ENCODE peak calls at places on chromosomes 7 and 10, in nine cellular contexts. One of them, this sample, is unnamed.
A peak's percentile ranks its signal among the peaks of the same experiment; 100 is the strongest.

GRCh38 chr10:49281461-49281860 is 17.5 kb upstream of the C10orf71 start:
- DNase-seq in MG63: no peak
- DNase-seq in kidney tubule cell: no peak
- DNase-seq in cerebellum: no peak
- DNase-seq in lower leg skin: peak; percentile 74
- DNase-seq in AG08395: no peak
- DNase-seq in stimulated activated naive CD4-positive, alpha-beta T cell treated with Interleukin-2 at 50 U/mL for 16 hours: no peak
- DNase-seq in dermis blood vessel endothelial cell: no peak
- DNase-seq in fibroblast of the aortic adventitia: no peak
- DNase-seq in this sample: no peak

GRCh38 chr10:31623466-31623865 is 304.4 kb downstream of the ZEB1 start:
- DNase-seq in MG63: peak; percentile 64
- DNase-seq in kidney tubule cell: no peak
- DNase-seq in cerebellum: no peak
- DNase-seq in lower leg skin: no peak
- DNase-seq in AG08395: peak; percentile 70
- DNase-seq in stimulated activated naive CD4-positive, alpha-beta T cell treated with Interleukin-2 at 50 U/mL for 16 hours: no peak
- DNase-seq in dermis blood vessel endothelial cell: no peak
- DNase-seq in fibroblast of the aortic adventitia: peak; percentile 94
- DNase-seq in this sample: no peak

GRCh38 chr7:52271663-52272062 is 763.8 kb upstream of the POM121L12 start:
- DNase-seq in MG63: no peak
- DNase-seq in kidney tubule cell: no peak
- DNase-seq in cerebellum: no peak
- DNase-seq in lower leg skin: no peak
- DNase-seq in AG08395: no peak
- DNase-seq in stimulated activated naive CD4-positive, alpha-beta T cell treated with Interleukin-2 at 50 U/mL for 16 hours: no peak
- DNase-seq in dermis blood vessel endothelial cell: no peak
- DNase-seq in fibroblast of the aortic adventitia: no peak
- DNase-seq in this sample: no peak

GRCh38 chr7:15854841-15855576 is 168.5 kb upstream of the MEOX2 start:
- DNase-seq in MG63: no peak
- DNase-seq in kidney tubule cell: no peak
- DNase-seq in cerebellum: no peak
- DNase-seq in lower leg skin: no peak
- DNase-seq in AG08395: no peak
- DNase-seq in stimulated activated naive CD4-positive, alpha-beta T cell treated with Interleukin-2 at 50 U/mL for 16 hours: no peak
- DNase-seq in dermis blood vessel endothelial cell: peak; percentile 63
- DNase-seq in fibroblast of the aortic adventitia: peak; percentile 38
- DNase-seq in this sample: no peak

GRCh38 chr10:119316729-119317097 is 109.3 kb downstream of the GRK5 start:
- DNase-seq in MG63: peak; percentile 82
- DNase-seq in kidney tubule cell: peak; percentile 78
- DNase-seq in cerebellum: no peak
- DNase-seq in lower leg skin: no peak
- DNase-seq in AG08395: peak; percentile 76
- DNase-seq in stimulated activated naive CD4-positive, alpha-beta T cell treated with Interleukin-2 at 50 U/mL for 16 hours: no peak
- DNase-seq in dermis blood vessel endothelial cell: peak; percentile 66
- DNase-seq in fibroblast of the aortic adventitia: peak; percentile 76
- DNase-seq in this sample: no peak

GRCh38 chr10:49508249-49508648 is 30.7 kb downstream of the ERCC6 start:
- DNase-seq in MG63: no peak
- DNase-seq in kidney tubule cell: no peak
- DNase-seq in cerebellum: no peak
- DNase-seq in lower leg skin: no peak
- DNase-seq in AG08395: no peak
- DNase-seq in stimulated activated naive CD4-positive, alpha-beta T cell treated with Interleukin-2 at 50 U/mL for 16 hours: no peak
- DNase-seq in dermis blood vessel endothelial cell: no peak
- DNase-seq in fibroblast of the aortic adventitia: no peak
- DNase-seq in this sample: peak; percentile 8

GRCh38 chr7:125563964-125564529 is 634.4 kb upstream of the POT1 start:
- DNase-seq in MG63: no peak
- DNase-seq in kidney tubule cell: no peak
- DNase-seq in cerebellum: no peak
- DNase-seq in lower leg skin: no peak
- DNase-seq in AG08395: no peak
- DNase-seq in stimulated activated naive CD4-positive, alpha-beta T cell treated with Interleukin-2 at 50 U/mL for 16 hours: no peak
- DNase-seq in dermis blood vessel endothelial cell: no peak
- DNase-seq in fibroblast of the aortic adventitia: no peak
- DNase-seq in this sample: no peak

GRCh38 chr7:148726385-148726784 is 27.7 kb downstream of the CUL1 start:
- DNase-seq in MG63: no peak
- DNase-seq in kidney tubule cell: no peak
- DNase-seq in cerebellum: no peak
- DNase-seq in lower leg skin: no peak
- DNase-seq in AG08395: no peak
- DNase-seq in stimulated activated naive CD4-positive, alpha-beta T cell treated with Interleukin-2 at 50 U/mL for 16 hours: no peak
- DNase-seq in dermis blood vessel endothelial cell: no peak
- DNase-seq in fibroblast of the aortic adventitia: no peak
- DNase-seq in this sample: peak; percentile 45

GRCh38 chr7:134022512-134022911 is 104.6 kb upstream of the LRGUK start:
- DNase-seq in MG63: no peak
- DNase-seq in kidney tubule cell: no peak
- DNase-seq in cerebellum: peak; percentile 30
- DNase-seq in lower leg skin: no peak
- DNase-seq in AG08395: no peak
- DNase-seq in stimulated activated naive CD4-positive, alpha-beta T cell treated with Interleukin-2 at 50 U/mL for 16 hours: no peak
- DNase-seq in dermis blood vessel endothelial cell: no peak
- DNase-seq in fibroblast of the aortic adventitia: peak; percentile 21
- DNase-seq in this sample: no peak

GRCh38 chr10:6678211-6678803 is 98.2 kb upstream of the PRKCQ start:
- DNase-seq in MG63: peak; percentile 23
- DNase-seq in kidney tubule cell: peak; percentile 43
- DNase-seq in cerebellum: peak; percentile 6
- DNase-seq in lower leg skin: no peak
- DNase-seq in AG08395: peak; percentile 33
- DNase-seq in stimulated activated naive CD4-positive, alpha-beta T cell treated with Interleukin-2 at 50 U/mL for 16 hours: peak; percentile 49
- DNase-seq in dermis blood vessel endothelial cell: peak; percentile 80
- DNase-seq in fibroblast of the aortic adventitia: peak; percentile 40
- DNase-seq in this sample: peak; percentile 17

GRCh38 chr10:1240341-1240775 is 184.2 kb downstream of the WDR37 start:
- DNase-seq in MG63: no peak
- DNase-seq in kidney tubule cell: peak; percentile 31
- DNase-seq in cerebellum: no peak
- DNase-seq in lower leg skin: no peak
- DNase-seq in AG08395: no peak
- DNase-seq in stimulated activated naive CD4-positive, alpha-beta T cell treated with Interleukin-2 at 50 U/mL for 16 hours: no peak
- DNase-seq in dermis blood vessel endothelial cell: no peak
- DNase-seq in fibroblast of the aortic adventitia: no peak
- DNase-seq in this sample: peak; percentile 9

GRCh38 chr10:7622969-7623368 is 43.8 kb downstream of the ITIH5 start:
- DNase-seq in MG63: no peak
- DNase-seq in kidney tubule cell: no peak
- DNase-seq in cerebellum: no peak
- DNase-seq in lower leg skin: no peak
- DNase-seq in AG08395: no peak
- DNase-seq in stimulated activated naive CD4-positive, alpha-beta T cell treated with Interleukin-2 at 50 U/mL for 16 hours: no peak
- DNase-seq in dermis blood vessel endothelial cell: peak; percentile 2
- DNase-seq in fibroblast of the aortic adventitia: no peak
- DNase-seq in this sample: no peak

GRCh38 chr10:28263136-28263857 is 39.6 kb downstream of the MPP7 start:
- DNase-seq in MG63: no peak
- DNase-seq in kidney tubule cell: peak; percentile 57
- DNase-seq in cerebellum: peak; percentile 49
- DNase-seq in lower leg skin: no peak
- DNase-seq in AG08395: no peak
- DNase-seq in stimulated activated naive CD4-positive, alpha-beta T cell treated with Interleukin-2 at 50 U/mL for 16 hours: no peak
- DNase-seq in dermis blood vessel endothelial cell: no peak
- DNase-seq in fibroblast of the aortic adventitia: no peak
- DNase-seq in this sample: no peak

GRCh38 chr7:122726881-122727280 is 24.2 kb upstream of the RNF148 start:
- DNase-seq in MG63: no peak
- DNase-seq in kidney tubule cell: no peak
- DNase-seq in cerebellum: no peak
- DNase-seq in lower leg skin: no peak
- DNase-seq in AG08395: no peak
- DNase-seq in stimulated activated naive CD4-positive, alpha-beta T cell treated with Interleukin-2 at 50 U/mL for 16 hours: no peak
- DNase-seq in dermis blood vessel endothelial cell: no peak
- DNase-seq in fibroblast of the aortic adventitia: no peak
- DNase-seq in this sample: no peak

GRCh38 chr10:43751646-43752045 is 103.0 kb upstream of the ZNF32 start:
- DNase-seq in MG63: no peak
- DNase-seq in kidney tubule cell: no peak
- DNase-seq in cerebellum: no peak
- DNase-seq in lower leg skin: no peak
- DNase-seq in AG08395: no peak
- DNase-seq in stimulated activated naive CD4-positive, alpha-beta T cell treated with Interleukin-2 at 50 U/mL for 16 hours: no peak
- DNase-seq in dermis blood vessel endothelial cell: no peak
- DNase-seq in fibroblast of the aortic adventitia: no peak
- DNase-seq in this sample: no peak

GRCh38 chr7:327305-327931 is 37.4 kb downstream of the FOXL3 start:
- DNase-seq in MG63: no peak
- DNase-seq in kidney tubule cell: no peak
- DNase-seq in cerebellum: no peak
- DNase-seq in lower leg skin: no peak
- DNase-seq in AG08395: no peak
- DNase-seq in stimulated activated naive CD4-positive, alpha-beta T cell treated with Interleukin-2 at 50 U/mL for 16 hours: no peak
- DNase-seq in dermis blood vessel endothelial cell: no peak
- DNase-seq in fibroblast of the aortic adventitia: no peak
- DNase-seq in this sample: no peak

GRCh38 chr10:129657297-129657974 is 190.4 kb downstream of the MGMT start:
- DNase-seq in MG63: no peak
- DNase-seq in kidney tubule cell: no peak
- DNase-seq in cerebellum: no peak
- DNase-seq in lower leg skin: peak; percentile 64
- DNase-seq in AG08395: no peak
- DNase-seq in stimulated activated naive CD4-positive, alpha-beta T cell treated with Interleukin-2 at 50 U/mL for 16 hours: no peak
- DNase-seq in dermis blood vessel endothelial cell: no peak
- DNase-seq in fibroblast of the aortic adventitia: no peak
- DNase-seq in this sample: no peak

GRCh38 chr10:408223-408622 is 273.0 kb downstream of the ZMYND11 start:
- DNase-seq in MG63: no peak
- DNase-seq in kidney tubule cell: no peak
- DNase-seq in cerebellum: peak; percentile 61
- DNase-seq in lower leg skin: no peak
- DNase-seq in AG08395: peak; percentile 25
- DNase-seq in stimulated activated naive CD4-positive, alpha-beta T cell treated with Interleukin-2 at 50 U/mL for 16 hours: no peak
- DNase-seq in dermis blood vessel endothelial cell: no peak
- DNase-seq in fibroblast of the aortic adventitia: no peak
- DNase-seq in this sample: no peak

GRCh38 chr7:156668130-156668741 is 27.7 kb downstream of the RNF32 start:
- DNase-seq in MG63: no peak
- DNase-seq in kidney tubule cell: peak; percentile 87
- DNase-seq in cerebellum: no peak
- DNase-seq in lower leg skin: no peak
- DNase-seq in AG08395: no peak
- DNase-seq in stimulated activated naive CD4-positive, alpha-beta T cell treated with Interleukin-2 at 50 U/mL for 16 hours: no peak
- DNase-seq in dermis blood vessel endothelial cell: no peak
- DNase-seq in fibroblast of the aortic adventitia: no peak
- DNase-seq in this sample: no peak

GRCh38 chr7:128830231-128831177 is at the start of gene FLNC:
- DNase-seq in MG63: peak; percentile 59
- DNase-seq in kidney tubule cell: peak; percentile 50
- DNase-seq in cerebellum: no peak
- DNase-seq in lower leg skin: peak; percentile 93
- DNase-seq in AG08395: peak; percentile 79
- DNase-seq in stimulated activated naive CD4-positive, alpha-beta T cell treated with Interleukin-2 at 50 U/mL for 16 hours: peak; percentile 24
- DNase-seq in dermis blood vessel endothelial cell: peak; percentile 79
- DNase-seq in fibroblast of the aortic adventitia: peak; percentile 62
- DNase-seq in this sample: no peak

GRCh38 chr7:101370836-101371235 is 8.2 kb downstream of the COL26A1 start:
- DNase-seq in MG63: no peak
- DNase-seq in kidney tubule cell: no peak
- DNase-seq in cerebellum: no peak
- DNase-seq in lower leg skin: no peak
- DNase-seq in AG08395: no peak
- DNase-seq in stimulated activated naive CD4-positive, alpha-beta T cell treated with Interleukin-2 at 50 U/mL for 16 hours: no peak
- DNase-seq in dermis blood vessel endothelial cell: no peak
- DNase-seq in fibroblast of the aortic adventitia: no peak
- DNase-seq in this sample: no peak

GRCh38 chr7:105876964-105877601 is 684 bp upstream of the ATXN7L1 start:
- DNase-seq in MG63: peak; percentile 58
- DNase-seq in kidney tubule cell: peak; percentile 54
- DNase-seq in cerebellum: no peak
- DNase-seq in lower leg skin: peak; percentile 87
- DNase-seq in AG08395: peak; percentile 43
- DNase-seq in stimulated activated naive CD4-positive, alpha-beta T cell treated with Interleukin-2 at 50 U/mL for 16 hours: no peak
- DNase-seq in dermis blood vessel endothelial cell: peak; percentile 57
- DNase-seq in fibroblast of the aortic adventitia: peak; percentile 54
- DNase-seq in this sample: no peak

GRCh38 chr7:51344406-51344805 is 27.8 kb upstream of the COBL start:
- DNase-seq in MG63: no peak
- DNase-seq in kidney tubule cell: peak; percentile 53
- DNase-seq in cerebellum: no peak
- DNase-seq in lower leg skin: no peak
- DNase-seq in AG08395: no peak
- DNase-seq in stimulated activated naive CD4-positive, alpha-beta T cell treated with Interleukin-2 at 50 U/mL for 16 hours: no peak
- DNase-seq in dermis blood vessel endothelial cell: no peak
- DNase-seq in fibroblast of the aortic adventitia: no peak
- DNase-seq in this sample: no peak

GRCh38 chr7:42628021-42628420 is 283.8 kb downstream of the C7orf25 start:
- DNase-seq in MG63: peak; percentile 64
- DNase-seq in kidney tubule cell: no peak
- DNase-seq in cerebellum: no peak
- DNase-seq in lower leg skin: no peak
- DNase-seq in AG08395: no peak
- DNase-seq in stimulated activated naive CD4-positive, alpha-beta T cell treated with Interleukin-2 at 50 U/mL for 16 hours: no peak
- DNase-seq in dermis blood vessel endothelial cell: no peak
- DNase-seq in fibroblast of the aortic adventitia: no peak
- DNase-seq in this sample: no peak

GRCh38 chr10:123771877-123772644 is 105.9 kb downstream of the GPR26 start:
- DNase-seq in MG63: no peak
- DNase-seq in kidney tubule cell: no peak
- DNase-seq in cerebellum: no peak
- DNase-seq in lower leg skin: no peak
- DNase-seq in AG08395: no peak
- DNase-seq in stimulated activated naive CD4-positive, alpha-beta T cell treated with Interleukin-2 at 50 U/mL for 16 hours: no peak
- DNase-seq in dermis blood vessel endothelial cell: no peak
- DNase-seq in fibroblast of the aortic adventitia: no peak
- DNase-seq in this sample: no peak

GRCh38 chr7:2540641-2541051 is 14.7 kb downstream of the BRAT1 start:
- DNase-seq in MG63: no peak
- DNase-seq in kidney tubule cell: no peak
- DNase-seq in cerebellum: no peak
- DNase-seq in lower leg skin: no peak
- DNase-seq in AG08395: peak; percentile 1
- DNase-seq in stimulated activated naive CD4-positive, alpha-beta T cell treated with Interleukin-2 at 50 U/mL for 16 hours: no peak
- DNase-seq in dermis blood vessel endothelial cell: no peak
- DNase-seq in fibroblast of the aortic adventitia: no peak
- DNase-seq in this sample: no peak

GRCh38 chr10:122495406-122496340 is 34.3 kb downstream of the HTRA1 start:
- DNase-seq in MG63: peak; percentile 32
- DNase-seq in kidney tubule cell: no peak
- DNase-seq in cerebellum: no peak
- DNase-seq in lower leg skin: no peak
- DNase-seq in AG08395: peak; percentile 32
- DNase-seq in stimulated activated naive CD4-positive, alpha-beta T cell treated with Interleukin-2 at 50 U/mL for 16 hours: no peak
- DNase-seq in dermis blood vessel endothelial cell: peak; percentile 74
- DNase-seq in fibroblast of the aortic adventitia: peak; percentile 93
- DNase-seq in this sample: no peak

This sample was measured in AML-193.